ENCODE peak calls at places on chromosomes 7 and 10, in seven cellular contexts. One of them, this sample, is unnamed.

GRCh38 chr7:32670105-32670504 is 174.8 kb downstream of the AVL9 start:
- DNase-seq in C1 segment of cervical spinal cord: peak
- DNase-seq in HTR-8/SVneo: peak
- DNase-seq in A549: peak
- DNase-seq in GM23248: peak
- DNase-seq in suprapubic skin: no peak
- DNase-seq in fibroblast of lung: peak
- DNase-seq in this sample: no peak

GRCh38 chr7:136056827-136057226 is 79.7 kb upstream of the MTPN start:
- DNase-seq in suprapubic skin: no peak
- DNase-seq in A549: no peak
- DNase-seq in HTR-8/SVneo: no peak
- DNase-seq in C1 segment of cervical spinal cord: no peak
- DNase-seq in fibroblast of lung: no peak
- DNase-seq in GM23248: no peak
- DNase-seq in this sample: no peak

GRCh38 chr7:11706666-11707605 is 125.1 kb downstream of the THSD7A start:
- DNase-seq in suprapubic skin: no peak
- DNase-seq in fibroblast of lung: no peak
- DNase-seq in HTR-8/SVneo: no peak
- DNase-seq in C1 segment of cervical spinal cord: no peak
- DNase-seq in GM23248: peak
- DNase-seq in A549: peak
- DNase-seq in this sample: no peak

GRCh38 chr10:68560201-68560915 is at the start of gene TET1:
- DNase-seq in fibroblast of lung: peak
- DNase-seq in HTR-8/SVneo: peak
- DNase-seq in A549: peak
- DNase-seq in C1 segment of cervical spinal cord: peak
- DNase-seq in suprapubic skin: peak
- DNase-seq in GM23248: peak
- DNase-seq in this sample: peak

GRCh38 chr7:142153400-142153799 is 41.9 kb downstream of the MGAM2 start:
- DNase-seq in fibroblast of lung: no peak
- DNase-seq in C1 segment of cervical spinal cord: no peak
- DNase-seq in suprapubic skin: no peak
- DNase-seq in A549: peak
- DNase-seq in HTR-8/SVneo: peak
- DNase-seq in GM23248: peak
- DNase-seq in this sample: no peak

GRCh38 chr10:104895981-104896380 is 254.9 kb downstream of the SORCS3 start:
- DNase-seq in A549: no peak
- DNase-seq in suprapubic skin: no peak
- DNase-seq in HTR-8/SVneo: no peak
- DNase-seq in fibroblast of lung: no peak
- DNase-seq in GM23248: no peak
- DNase-seq in C1 segment of cervical spinal cord: no peak
- DNase-seq in this sample: no peak

GRCh38 chr10:48779077-48779476 is 94.4 kb downstream of the WDFY4 start:
- DNase-seq in C1 segment of cervical spinal cord: no peak
- DNase-seq in HTR-8/SVneo: no peak
- DNase-seq in GM23248: no peak
- DNase-seq in fibroblast of lung: no peak
- DNase-seq in suprapubic skin: no peak
- DNase-seq in A549: no peak
- DNase-seq in this sample: peak

GRCh38 chr10:91340613-91341362 is 69.4 kb upstream of the HECTD2 start:
- DNase-seq in suprapubic skin: no peak
- DNase-seq in GM23248: peak
- DNase-seq in C1 segment of cervical spinal cord: peak
- DNase-seq in HTR-8/SVneo: peak
- DNase-seq in fibroblast of lung: peak
- DNase-seq in A549: no peak
- DNase-seq in this sample: no peak

GRCh38 chr7:83936056-83936703 is 258.4 kb downstream of the SEMA3A start:
- DNase-seq in GM23248: peak
- DNase-seq in A549: peak
- DNase-seq in C1 segment of cervical spinal cord: peak
- DNase-seq in fibroblast of lung: peak
- DNase-seq in HTR-8/SVneo: peak
- DNase-seq in suprapubic skin: peak
- DNase-seq in this sample: no peak

GRCh38 chr7:359226-359775 is 69.3 kb downstream of the FOXL3 start:
- DNase-seq in C1 segment of cervical spinal cord: no peak
- DNase-seq in HTR-8/SVneo: no peak
- DNase-seq in fibroblast of lung: no peak
- DNase-seq in suprapubic skin: no peak
- DNase-seq in GM23248: no peak
- DNase-seq in A549: no peak
- DNase-seq in this sample: no peak

GRCh38 chr7:158274404-158274811 is 313.2 kb downstream of the PTPRN2 start:
- DNase-seq in A549: no peak
- DNase-seq in fibroblast of lung: no peak
- DNase-seq in HTR-8/SVneo: no peak
- DNase-seq in C1 segment of cervical spinal cord: no peak
- DNase-seq in suprapubic skin: peak
- DNase-seq in GM23248: no peak
- DNase-seq in this sample: peak

GRCh38 chr7:42237162-42237821 is at the start of gene GLI3:
- DNase-seq in A549: peak
- DNase-seq in HTR-8/SVneo: peak
- DNase-seq in GM23248: peak
- DNase-seq in fibroblast of lung: peak
- DNase-seq in suprapubic skin: peak
- DNase-seq in C1 segment of cervical spinal cord: peak
- DNase-seq in this sample: peak

GRCh38 chr7:155357573-155358041 is 59.9 kb downstream of the INSIG1 start:
- DNase-seq in A549: no peak
- DNase-seq in GM23248: peak
- DNase-seq in C1 segment of cervical spinal cord: no peak
- DNase-seq in fibroblast of lung: peak
- DNase-seq in suprapubic skin: peak
- DNase-seq in HTR-8/SVneo: no peak
- DNase-seq in this sample: no peak

GRCh38 chr7:32479574-32480200 is 10.5 kb downstream of the LSM5 start:
- DNase-seq in C1 segment of cervical spinal cord: no peak
- DNase-seq in suprapubic skin: no peak
- DNase-seq in HTR-8/SVneo: peak
- DNase-seq in GM23248: peak
- DNase-seq in fibroblast of lung: peak
- DNase-seq in A549: peak
- DNase-seq in this sample: no peak

GRCh38 chr10:121216721-121217181 is 365.6 kb downstream of the WDR11 start:
- DNase-seq in fibroblast of lung: no peak
- DNase-seq in HTR-8/SVneo: no peak
- DNase-seq in C1 segment of cervical spinal cord: peak
- DNase-seq in suprapubic skin: peak
- DNase-seq in GM23248: peak
- DNase-seq in A549: no peak
- DNase-seq in this sample: no peak

GRCh38 chr10:8060010-8060703 is 5.7 kb downstream of the GATA3 start:
- DNase-seq in GM23248: peak
- DNase-seq in A549: no peak
- DNase-seq in fibroblast of lung: no peak
- DNase-seq in C1 segment of cervical spinal cord: no peak
- DNase-seq in suprapubic skin: no peak
- DNase-seq in HTR-8/SVneo: no peak
- DNase-seq in this sample: no peak

GRCh38 chr7:13551503-13551902 is 438.0 kb downstream of the ETV1 start:
- DNase-seq in GM23248: no peak
- DNase-seq in A549: no peak
- DNase-seq in fibroblast of lung: no peak
- DNase-seq in HTR-8/SVneo: no peak
- DNase-seq in suprapubic skin: no peak
- DNase-seq in C1 segment of cervical spinal cord: no peak
- DNase-seq in this sample: no peak

GRCh38 chr7:154914580-154915380 is 88.1 kb downstream of the PAXIP1 start:
- DNase-seq in HTR-8/SVneo: no peak
- DNase-seq in A549: no peak
- DNase-seq in GM23248: no peak
- DNase-seq in C1 segment of cervical spinal cord: no peak
- DNase-seq in fibroblast of lung: no peak
- DNase-seq in suprapubic skin: peak
- DNase-seq in this sample: no peak

GRCh38 chr7:88669913-88670312 is 89.6 kb upstream of the ZNF804B start:
- DNase-seq in fibroblast of lung: no peak
- DNase-seq in GM23248: no peak
- DNase-seq in HTR-8/SVneo: no peak
- DNase-seq in C1 segment of cervical spinal cord: no peak
- DNase-seq in A549: no peak
- DNase-seq in suprapubic skin: no peak
- DNase-seq in this sample: no peak

GRCh38 chr7:101099969-101100781 is 14.9 kb downstream of the TRIM56 start:
- DNase-seq in GM23248: peak
- DNase-seq in suprapubic skin: peak
- DNase-seq in C1 segment of cervical spinal cord: peak
- DNase-seq in HTR-8/SVneo: peak
- DNase-seq in A549: peak
- DNase-seq in fibroblast of lung: peak
- DNase-seq in this sample: no peak

GRCh38 chr7:85023066-85023687 is 163.7 kb downstream of the SEMA3D start:
- DNase-seq in fibroblast of lung: peak
- DNase-seq in HTR-8/SVneo: no peak
- DNase-seq in C1 segment of cervical spinal cord: no peak
- DNase-seq in A549: peak
- DNase-seq in suprapubic skin: no peak
- DNase-seq in GM23248: peak
- DNase-seq in this sample: no peak

This sample was measured in type B pancreatic cell.